ENCODE peak calls at places on chromosomes 3 and 15, in ten cellular contexts. One of them, this sample, is unnamed.

GRCh38 chr15:67406257-67406861 is 114.6 kb upstream of the C15orf61 start:
- DNase-seq in stimulated activated CD4-positive, alpha-beta T cell treated with anti-CD3 and anti-CD28 coated beads, TNF-alpha, amount 100 ng/mL, for 4 hours: no peak
- DNase-seq in C1 segment of cervical spinal cord: no peak
- DNase-seq in GM10248: no peak
- DNase-seq in RPMI8226: no peak
- DNase-seq in tibial artery: no peak
- DNase-seq in Kasumi-1: no peak
- DNase-seq in G401: peak
- DNase-seq in heart left ventricle: no peak
- DNase-seq in stimulated activated CD8-positive, alpha-beta memory T cell treated with anti-CD3 and anti-CD28 coated beads, Interleukin-7, amount 100 ng/mL, for 24 hours: no peak
- DNase-seq in this sample: no peak

GRCh38 chr15:63836579-63836978 is 2.8 kb upstream of the HERC1 start:
- DNase-seq in stimulated activated CD4-positive, alpha-beta T cell treated with anti-CD3 and anti-CD28 coated beads, TNF-alpha, amount 100 ng/mL, for 4 hours: no peak
- DNase-seq in C1 segment of cervical spinal cord: no peak
- DNase-seq in GM10248: no peak
- DNase-seq in RPMI8226: no peak
- DNase-seq in tibial artery: no peak
- DNase-seq in Kasumi-1: no peak
- DNase-seq in G401: no peak
- DNase-seq in heart left ventricle: no peak
- DNase-seq in stimulated activated CD8-positive, alpha-beta memory T cell treated with anti-CD3 and anti-CD28 coated beads, Interleukin-7, amount 100 ng/mL, for 24 hours: no peak
- DNase-seq in this sample: no peak

GRCh38 chr3:141875893-141876380 is 506 bp upstream of the ATP1B3 start:
- DNase-seq in stimulated activated CD4-positive, alpha-beta T cell treated with anti-CD3 and anti-CD28 coated beads, TNF-alpha, amount 100 ng/mL, for 4 hours: no peak
- DNase-seq in C1 segment of cervical spinal cord: no peak
- DNase-seq in GM10248: no peak
- DNase-seq in RPMI8226: peak
- DNase-seq in tibial artery: peak
- DNase-seq in Kasumi-1: peak
- DNase-seq in G401: peak
- DNase-seq in heart left ventricle: peak
- DNase-seq in stimulated activated CD8-positive, alpha-beta memory T cell treated with anti-CD3 and anti-CD28 coated beads, Interleukin-7, amount 100 ng/mL, for 24 hours: peak
- DNase-seq in this sample: no peak

GRCh38 chr3:134033315-134033996 is 3.7 kb upstream of the SLCO2A1 start:
- DNase-seq in stimulated activated CD4-positive, alpha-beta T cell treated with anti-CD3 and anti-CD28 coated beads, TNF-alpha, amount 100 ng/mL, for 4 hours: no peak
- DNase-seq in C1 segment of cervical spinal cord: no peak
- DNase-seq in GM10248: no peak
- DNase-seq in RPMI8226: no peak
- DNase-seq in tibial artery: no peak
- DNase-seq in Kasumi-1: no peak
- DNase-seq in G401: no peak
- DNase-seq in heart left ventricle: no peak
- DNase-seq in stimulated activated CD8-positive, alpha-beta memory T cell treated with anti-CD3 and anti-CD28 coated beads, Interleukin-7, amount 100 ng/mL, for 24 hours: no peak
- DNase-seq in this sample: no peak

GRCh38 chr3:174397848-174398247 is 461.3 kb upstream of the NAALADL2 start:
- DNase-seq in stimulated activated CD4-positive, alpha-beta T cell treated with anti-CD3 and anti-CD28 coated beads, TNF-alpha, amount 100 ng/mL, for 4 hours: no peak
- DNase-seq in C1 segment of cervical spinal cord: no peak
- DNase-seq in GM10248: no peak
- DNase-seq in RPMI8226: peak
- DNase-seq in tibial artery: no peak
- DNase-seq in Kasumi-1: peak
- DNase-seq in G401: peak
- DNase-seq in heart left ventricle: no peak
- DNase-seq in stimulated activated CD8-positive, alpha-beta memory T cell treated with anti-CD3 and anti-CD28 coated beads, Interleukin-7, amount 100 ng/mL, for 24 hours: no peak
- DNase-seq in this sample: no peak

GRCh38 chr15:99177679-99178078 is 71.7 kb downstream of the TTC23 start:
- DNase-seq in stimulated activated CD4-positive, alpha-beta T cell treated with anti-CD3 and anti-CD28 coated beads, TNF-alpha, amount 100 ng/mL, for 4 hours: no peak
- DNase-seq in C1 segment of cervical spinal cord: no peak
- DNase-seq in GM10248: no peak
- DNase-seq in RPMI8226: no peak
- DNase-seq in tibial artery: no peak
- DNase-seq in Kasumi-1: no peak
- DNase-seq in G401: no peak
- DNase-seq in heart left ventricle: no peak
- DNase-seq in stimulated activated CD8-positive, alpha-beta memory T cell treated with anti-CD3 and anti-CD28 coated beads, Interleukin-7, amount 100 ng/mL, for 24 hours: no peak
- DNase-seq in this sample: no peak

GRCh38 chr15:58039260-58040035 is 26.1 kb downstream of the ALDH1A2 start:
- DNase-seq in stimulated activated CD4-positive, alpha-beta T cell treated with anti-CD3 and anti-CD28 coated beads, TNF-alpha, amount 100 ng/mL, for 4 hours: no peak
- DNase-seq in C1 segment of cervical spinal cord: no peak
- DNase-seq in GM10248: no peak
- DNase-seq in RPMI8226: no peak
- DNase-seq in tibial artery: no peak
- DNase-seq in Kasumi-1: no peak
- DNase-seq in G401: no peak
- DNase-seq in heart left ventricle: no peak
- DNase-seq in stimulated activated CD8-positive, alpha-beta memory T cell treated with anti-CD3 and anti-CD28 coated beads, Interleukin-7, amount 100 ng/mL, for 24 hours: no peak
- DNase-seq in this sample: no peak

GRCh38 chr3:128818186-128818787 is 61.1 kb upstream of the ACAD9 start:
- DNase-seq in stimulated activated CD4-positive, alpha-beta T cell treated with anti-CD3 and anti-CD28 coated beads, TNF-alpha, amount 100 ng/mL, for 4 hours: no peak
- DNase-seq in C1 segment of cervical spinal cord: no peak
- DNase-seq in GM10248: no peak
- DNase-seq in RPMI8226: no peak
- DNase-seq in tibial artery: no peak
- DNase-seq in Kasumi-1: no peak
- DNase-seq in G401: no peak
- DNase-seq in heart left ventricle: no peak
- DNase-seq in stimulated activated CD8-positive, alpha-beta memory T cell treated with anti-CD3 and anti-CD28 coated beads, Interleukin-7, amount 100 ng/mL, for 24 hours: no peak
- DNase-seq in this sample: no peak

GRCh38 chr15:56327721-56328502 is 37.3 kb upstream of the TEX9 start:
- DNase-seq in stimulated activated CD4-positive, alpha-beta T cell treated with anti-CD3 and anti-CD28 coated beads, TNF-alpha, amount 100 ng/mL, for 4 hours: no peak
- DNase-seq in C1 segment of cervical spinal cord: no peak
- DNase-seq in GM10248: no peak
- DNase-seq in RPMI8226: peak
- DNase-seq in tibial artery: no peak
- DNase-seq in Kasumi-1: no peak
- DNase-seq in G401: no peak
- DNase-seq in heart left ventricle: no peak
- DNase-seq in stimulated activated CD8-positive, alpha-beta memory T cell treated with anti-CD3 and anti-CD28 coated beads, Interleukin-7, amount 100 ng/mL, for 24 hours: no peak
- DNase-seq in this sample: no peak

GRCh38 chr3:183149915-183150825 is 12.4 kb downstream of the LAMP3 start:
- DNase-seq in stimulated activated CD4-positive, alpha-beta T cell treated with anti-CD3 and anti-CD28 coated beads, TNF-alpha, amount 100 ng/mL, for 4 hours: no peak
- DNase-seq in C1 segment of cervical spinal cord: no peak
- DNase-seq in GM10248: no peak
- DNase-seq in RPMI8226: no peak
- DNase-seq in tibial artery: no peak
- DNase-seq in Kasumi-1: no peak
- DNase-seq in G401: no peak
- DNase-seq in heart left ventricle: no peak
- DNase-seq in stimulated activated CD8-positive, alpha-beta memory T cell treated with anti-CD3 and anti-CD28 coated beads, Interleukin-7, amount 100 ng/mL, for 24 hours: no peak
- DNase-seq in this sample: no peak

GRCh38 chr3:58025824-58026579 is 17.8 kb downstream of the FLNB start:
- DNase-seq in stimulated activated CD4-positive, alpha-beta T cell treated with anti-CD3 and anti-CD28 coated beads, TNF-alpha, amount 100 ng/mL, for 4 hours: no peak
- DNase-seq in C1 segment of cervical spinal cord: no peak
- DNase-seq in GM10248: no peak
- DNase-seq in RPMI8226: peak
- DNase-seq in tibial artery: no peak
- DNase-seq in Kasumi-1: no peak
- DNase-seq in G401: peak
- DNase-seq in heart left ventricle: no peak
- DNase-seq in stimulated activated CD8-positive, alpha-beta memory T cell treated with anti-CD3 and anti-CD28 coated beads, Interleukin-7, amount 100 ng/mL, for 24 hours: no peak
- DNase-seq in this sample: no peak